ENCODE peak calls at places on chromosomes 16 and 17, in seven cellular contexts. I, S, N, X, O, C and E are unnamed samples.

GRCh38 chr16:4358831-4359561 is 7.9 kb upstream of the PAM16 start:
- DNase-seq in I (peak), N (peak), O (no peak), S (peak), X (peak), C (no peak), E (no peak)

GRCh38 chr16:24847358-24847664 is 1.5 kb downstream of the SLC5A11 start:
- DNase-seq in N (no peak), O (no peak), C (no peak), S (no peak), I (no peak), X (no peak), E (no peak)

GRCh38 chr17:4266550-4266949 is 2.8 kb upstream of the ANKFY1 start:
- DNase-seq in N (no peak), O (no peak), S (no peak), I (no peak), X (no peak), C (no peak), E (no peak)

GRCh38 chr17:83174859-83175550 is 95.6 kb downstream of the METRNL start:
- DNase-seq in C (no peak), I (no peak), X (no peak), S (no peak), N (no peak), O (no peak), E (peak)

GRCh38 chr17:52383493-52384100 is 225.1 kb upstream of the CA10 start:
- DNase-seq in X (peak), I (peak), S (no peak), C (no peak), N (no peak), O (no peak), E (no peak)

GRCh38 chr17:320139-320538 is 32.5 kb downstream of the RPH3AL start:
- DNase-seq in C (no peak), N (no peak), S (no peak), X (peak), O (no peak), I (no peak), E (no peak)

GRCh38 chr16:27436065-27436464 is 34.1 kb downstream of the IL21R start:
- DNase-seq in N (no peak), C (no peak), S (no peak), X (no peak), O (no peak), I (no peak), E (peak)

GRCh38 chr16:535446-536405 is 8.2 kb downstream of the CAPN15 start:
- DNase-seq in C (peak), S (no peak), X (peak), O (no peak), I (peak), N (no peak), E (peak)

GRCh38 chr17:37291351-37291750 is 84.4 kb upstream of the C17orf78 start:
- DNase-seq in N (no peak), I (no peak), O (no peak), C (no peak), S (no peak), X (no peak), E (no peak)

DNA sequence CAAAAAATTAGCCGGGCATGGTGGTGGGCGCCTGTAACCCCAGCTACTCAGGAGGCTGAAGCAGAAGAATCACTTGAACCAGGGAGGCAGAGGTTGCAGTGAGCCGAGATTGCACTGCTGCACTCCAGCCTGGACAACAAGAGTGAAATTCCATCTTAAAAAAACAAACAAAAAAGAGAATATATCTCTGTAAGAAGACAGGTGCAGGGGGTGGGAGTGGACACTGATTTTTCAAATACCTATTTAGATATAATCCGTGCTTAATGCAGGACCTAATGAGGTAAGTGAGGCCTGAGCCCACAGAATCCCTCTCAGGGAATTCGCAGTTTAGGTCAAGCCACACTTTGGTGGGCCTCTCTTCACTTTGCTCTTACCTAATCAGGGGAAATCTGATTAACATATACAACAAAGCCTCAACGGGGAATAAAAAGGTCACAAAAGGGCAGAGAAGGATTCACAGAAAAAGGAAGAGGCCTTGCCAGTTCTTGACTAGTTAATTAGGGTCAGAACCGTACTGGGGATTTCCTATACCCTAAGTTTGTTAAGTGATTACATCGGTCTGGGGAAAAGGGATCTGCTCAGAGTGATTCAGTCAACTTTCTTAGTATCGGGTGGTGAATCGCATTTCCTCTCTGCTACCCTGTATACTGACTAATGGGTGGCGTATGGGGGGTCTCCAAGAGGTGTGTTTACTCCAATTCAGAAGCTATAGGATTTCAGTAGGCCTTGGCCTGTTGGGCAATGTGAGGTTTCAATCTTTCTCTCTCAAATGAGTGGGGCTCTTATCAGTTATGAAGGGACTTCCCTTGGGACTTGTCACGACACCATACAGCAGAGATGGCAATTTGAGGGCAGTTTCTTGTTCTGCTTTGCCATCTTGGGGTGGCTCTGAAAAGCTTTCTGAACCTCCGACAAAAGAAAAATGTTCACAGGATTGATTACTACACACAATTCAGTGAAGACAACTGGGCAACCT is 1.9 kb upstream of the NFAT5 start:
- DNase-seq in I (peak), N (no peak), C (peak), S (no peak), O (no peak), X (peak), E (no peak)
- TF ChIP-seq CTCF in I (no peak), N (no peak), C (no peak), S (no peak), O (no peak), X (no peak), E (no peak)

DNA sequence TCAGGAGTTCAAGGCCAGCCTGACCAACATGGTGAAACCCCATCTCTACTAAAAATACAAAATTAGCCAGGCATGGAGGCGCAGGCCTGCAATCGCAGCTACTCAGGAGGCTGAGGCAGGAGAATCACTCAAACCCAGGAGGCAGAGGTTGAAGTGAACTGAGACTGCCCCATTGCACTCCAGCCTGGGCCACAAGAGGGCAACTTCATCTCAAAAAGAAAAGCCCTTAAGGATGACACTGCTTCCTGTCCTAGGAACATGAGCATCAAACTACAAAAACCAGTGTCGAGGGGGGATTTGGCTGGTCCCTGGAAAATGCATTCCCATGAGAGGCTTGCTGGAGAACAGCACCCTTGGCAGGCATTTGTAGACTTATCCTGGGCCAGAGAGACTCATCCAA is 449.5 kb upstream of the PSMD7 start:
- DNase-seq in N (no peak), S (no peak), C (no peak), O (no peak), X (no peak), I (no peak), E (no peak)
- TF ChIP-seq CTCF in N (no peak), S (no peak), C (no peak), O (no peak), X (no peak), I (no peak), E (no peak)

DNA sequence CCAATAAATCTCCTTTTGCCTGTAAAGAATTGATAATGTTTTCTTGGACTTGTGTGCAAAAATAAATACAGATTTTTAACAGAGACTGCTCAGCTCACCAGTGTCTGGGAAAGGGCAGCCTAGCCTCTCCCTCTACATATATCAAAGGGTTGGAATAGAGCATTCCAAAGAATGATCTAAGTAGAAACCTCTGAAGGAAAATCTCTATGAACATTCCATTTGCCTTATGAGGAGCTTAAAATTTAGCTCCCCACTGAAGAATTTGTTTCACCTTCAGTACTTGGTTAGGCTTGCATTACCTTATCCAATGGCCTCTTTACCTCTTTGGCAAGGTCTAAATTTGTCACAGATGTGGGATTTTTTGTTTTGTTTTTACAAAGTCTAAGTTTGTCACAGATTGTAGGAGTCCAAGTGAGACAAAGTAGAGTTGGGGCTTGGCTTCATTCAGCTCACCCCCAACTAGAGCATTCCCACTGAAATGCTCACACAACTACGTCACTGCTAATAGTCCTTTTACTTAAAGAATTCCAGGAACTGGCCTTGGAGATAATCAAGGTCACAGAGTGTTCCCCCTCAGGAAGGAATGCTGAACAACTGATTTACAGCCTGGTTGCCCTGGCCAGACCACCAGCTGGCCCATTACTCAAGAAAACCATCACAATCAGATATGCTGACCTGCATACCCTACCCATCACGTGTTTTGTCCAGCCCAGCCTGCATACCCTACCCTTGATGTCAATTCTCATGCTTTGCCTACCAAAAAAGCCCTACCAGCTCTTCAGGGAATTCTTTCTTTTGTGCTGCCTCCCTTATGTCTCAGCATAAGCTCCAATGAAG is 26.6 kb upstream of the PPM1D start:
- DNase-seq in O (peak), S (no peak), C (peak), N (no peak), I (peak), X (peak), E (no peak)
- TF ChIP-seq CTCF in O (peak), S (no peak), C (peak), N (no peak), I (no peak), X (peak), E (no peak)

GRCh38 chr17:76736349-76737081 is 616 bp downstream of the SRSF2 start:
- DNase-seq in O (no peak), C (no peak), S (peak), I (peak), N (peak), X (peak), E (peak)
- TF ChIP-seq CTCF in O (peak), C (no peak), S (no peak), I (peak), N (no peak), X (peak), E (no peak)

GRCh38 chr16:23182675-23183485 is at the start of gene SCNN1G:
- DNase-seq in S (peak), X (no peak), N (no peak), C (no peak), I (no peak), O (no peak), E (no peak)
- TF ChIP-seq CTCF in S (peak), X (no peak), N (peak), C (no peak), I (no peak), O (no peak), E (peak)

GRCh38 chr16:19879241-19879792 is 5.3 kb downstream of the GPRC5B start:
- DNase-seq in X (no peak), S (no peak), O (peak), N (no peak), C (peak), I (no peak), E (no peak)
- TF ChIP-seq CTCF in X (no peak), S (no peak), O (no peak), N (no peak), C (no peak), I (no peak), E (no peak)

GRCh38 chr17:80145076-80146075 is 1.6 kb downstream of the EIF4A3 start:
- DNase-seq in X (no peak), N (no peak), S (no peak), I (no peak), C (no peak), O (no peak), E (no peak)

GRCh38 chr17:80151333-80151732 is 4.4 kb upstream of the EIF4A3 start:
- DNase-seq in I (peak), O (peak), N (no peak), S (no peak), C (peak), X (peak), E (no peak)

GRCh38 chr17:80146121-80147034 is 550 bp downstream of the EIF4A3 start:
- DNase-seq in C (no peak), X (peak), N (no peak), S (no peak), I (peak), O (no peak), E (no peak)

GRCh38 chr17:80142929-80143328 is 4.0 kb downstream of the EIF4A3 start:
- DNase-seq in X (no peak), S (no peak), N (no peak), O (no peak), I (no peak), C (no peak), E (no peak)

DNA sequence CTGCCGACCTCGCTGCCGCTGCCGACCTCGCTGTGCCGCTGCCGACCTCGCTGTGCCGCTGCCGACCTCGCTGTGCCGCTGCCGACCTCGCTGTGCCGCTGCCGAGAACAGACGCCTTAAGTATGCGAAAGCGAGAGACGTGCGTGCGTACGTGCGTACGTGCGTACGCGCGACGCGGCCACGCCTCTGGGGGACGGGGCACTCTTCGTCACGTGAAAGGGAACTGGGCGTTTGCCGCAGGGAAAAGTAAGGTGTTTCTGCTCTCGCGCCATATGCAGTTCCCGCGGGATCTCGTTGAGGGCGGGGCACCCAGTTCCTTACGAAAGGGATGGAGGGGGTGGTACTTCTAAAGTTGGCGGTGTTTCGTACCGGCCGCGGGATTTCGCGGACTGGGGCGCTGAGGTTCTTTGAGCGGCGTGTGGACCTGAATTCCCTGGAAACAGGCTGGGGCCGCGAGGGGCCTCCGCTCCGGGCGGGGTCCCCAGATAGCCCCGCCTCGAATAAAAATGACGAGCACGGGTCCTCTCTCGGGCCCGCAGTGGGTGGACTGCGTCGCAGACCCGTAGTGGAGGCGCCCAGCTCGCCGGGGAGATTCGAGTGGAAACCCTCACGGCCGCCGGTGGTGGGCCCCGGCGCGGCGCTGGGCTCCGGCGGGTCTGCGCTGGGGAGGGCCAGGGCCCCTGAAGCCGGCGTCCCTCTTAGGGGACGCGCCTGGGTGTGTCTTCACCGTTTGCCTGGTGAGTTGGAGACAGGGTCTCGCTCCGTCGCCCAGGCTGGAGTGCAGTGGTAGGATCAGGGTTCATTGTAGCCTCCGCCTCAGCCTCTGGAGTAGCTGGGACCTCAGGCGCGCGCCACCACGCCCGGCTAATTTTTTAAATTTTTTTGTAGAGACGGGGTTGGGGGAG is at the start of gene EIF4A3:
- DNase-seq in C (peak), X (peak), N (peak), O (peak), S (peak), I (peak), E (peak)
- TF ChIP-seq CTCF in C (no peak), X (no peak), N (no peak), O (no peak), S (no peak), I (no peak), E (no peak)

GRCh38 chr17:40331743-40332641 is 23.0 kb downstream of the RARA start:
- DNase-seq in N (no peak), X (peak), S (peak), I (peak), C (peak), O (no peak), E (peak)
- TF ChIP-seq CTCF in N (no peak), X (no peak), S (no peak), I (no peak), C (no peak), O (no peak), E (no peak)